ENCODE peak calls at places on chromosomes 6 and 20, in five cellular contexts. One of them, this sample, is unnamed.

GRCh38 chr6:129236110-129236509 is 353.2 kb downstream of the LAMA2 start:
- DNase-seq in fibroblast of pulmonary artery: no peak
- DNase-seq in pancreas: no peak
- DNase-seq in stimulated activated CD4-positive, alpha-beta T cell treated with anti-CD3 and anti-CD28 coated beads, Interleukin-1b, Interleukin-23, amount 100 ng/mL, for 24 hours: no peak
- DNase-seq in left cardiac atrium: no peak
- DNase-seq in this sample: no peak

GRCh38 chr6:31822038-31822821 is 5.3 kb upstream of the HSPA1B start:
- DNase-seq in fibroblast of pulmonary artery: peak
- DNase-seq in pancreas: peak
- DNase-seq in stimulated activated CD4-positive, alpha-beta T cell treated with anti-CD3 and anti-CD28 coated beads, Interleukin-1b, Interleukin-23, amount 100 ng/mL, for 24 hours: peak
- DNase-seq in left cardiac atrium: peak
- DNase-seq in this sample: peak

GRCh38 chr6:30685977-30686907 is at the start of gene PPP1R18:
- DNase-seq in fibroblast of pulmonary artery: no peak
- DNase-seq in pancreas: peak
- DNase-seq in stimulated activated CD4-positive, alpha-beta T cell treated with anti-CD3 and anti-CD28 coated beads, Interleukin-1b, Interleukin-23, amount 100 ng/mL, for 24 hours: peak
- DNase-seq in left cardiac atrium: peak
- DNase-seq in this sample: peak

GRCh38 chr20:35773154-35773751 is 1.4 kb downstream of the PHF20 start:
- DNase-seq in fibroblast of pulmonary artery: peak
- DNase-seq in pancreas: peak
- DNase-seq in stimulated activated CD4-positive, alpha-beta T cell treated with anti-CD3 and anti-CD28 coated beads, Interleukin-1b, Interleukin-23, amount 100 ng/mL, for 24 hours: no peak
- DNase-seq in left cardiac atrium: no peak
- DNase-seq in this sample: peak

GRCh38 chr20:38197217-38198008 is 32.3 kb upstream of the TGM2 start:
- DNase-seq in fibroblast of pulmonary artery: peak
- DNase-seq in pancreas: no peak
- DNase-seq in stimulated activated CD4-positive, alpha-beta T cell treated with anti-CD3 and anti-CD28 coated beads, Interleukin-1b, Interleukin-23, amount 100 ng/mL, for 24 hours: no peak
- DNase-seq in left cardiac atrium: no peak
- DNase-seq in this sample: peak

GRCh38 chr20:32140603-32141002 is 31.1 kb downstream of the TM9SF4 start:
- DNase-seq in fibroblast of pulmonary artery: no peak
- DNase-seq in pancreas: no peak
- DNase-seq in stimulated activated CD4-positive, alpha-beta T cell treated with anti-CD3 and anti-CD28 coated beads, Interleukin-1b, Interleukin-23, amount 100 ng/mL, for 24 hours: no peak
- DNase-seq in left cardiac atrium: no peak
- DNase-seq in this sample: no peak

GRCh38 chr6:699319-699718 is 6.4 kb upstream of the EXOC2 start:
- DNase-seq in fibroblast of pulmonary artery: peak
- DNase-seq in pancreas: no peak
- DNase-seq in stimulated activated CD4-positive, alpha-beta T cell treated with anti-CD3 and anti-CD28 coated beads, Interleukin-1b, Interleukin-23, amount 100 ng/mL, for 24 hours: no peak
- DNase-seq in left cardiac atrium: no peak
- DNase-seq in this sample: no peak

GRCh38 chr6:19806971-19807396 is 30.2 kb upstream of the ID4 start:
- DNase-seq in fibroblast of pulmonary artery: no peak
- DNase-seq in pancreas: no peak
- DNase-seq in stimulated activated CD4-positive, alpha-beta T cell treated with anti-CD3 and anti-CD28 coated beads, Interleukin-1b, Interleukin-23, amount 100 ng/mL, for 24 hours: no peak
- DNase-seq in left cardiac atrium: no peak
- DNase-seq in this sample: no peak

GRCh38 chr20:53623454-53624206 is 30.0 kb upstream of the ZNF217 start:
- DNase-seq in fibroblast of pulmonary artery: peak
- DNase-seq in pancreas: peak
- DNase-seq in stimulated activated CD4-positive, alpha-beta T cell treated with anti-CD3 and anti-CD28 coated beads, Interleukin-1b, Interleukin-23, amount 100 ng/mL, for 24 hours: no peak
- DNase-seq in left cardiac atrium: peak
- DNase-seq in this sample: peak

GRCh38 chr6:159084493-159085091 is 39.8 kb upstream of the TAGAP start:
- DNase-seq in fibroblast of pulmonary artery: peak
- DNase-seq in pancreas: no peak
- DNase-seq in stimulated activated CD4-positive, alpha-beta T cell treated with anti-CD3 and anti-CD28 coated beads, Interleukin-1b, Interleukin-23, amount 100 ng/mL, for 24 hours: no peak
- DNase-seq in left cardiac atrium: no peak
- DNase-seq in this sample: peak

GRCh38 chr20:54456972-54457371 is 18.4 kb upstream of the DOK5 start:
- DNase-seq in fibroblast of pulmonary artery: no peak
- DNase-seq in pancreas: no peak
- DNase-seq in stimulated activated CD4-positive, alpha-beta T cell treated with anti-CD3 and anti-CD28 coated beads, Interleukin-1b, Interleukin-23, amount 100 ng/mL, for 24 hours: no peak
- DNase-seq in left cardiac atrium: no peak
- DNase-seq in this sample: no peak

GRCh38 chr6:101085327-101085726 is 204.2 kb upstream of the ASCC3 start:
- DNase-seq in fibroblast of pulmonary artery: peak
- DNase-seq in pancreas: no peak
- DNase-seq in stimulated activated CD4-positive, alpha-beta T cell treated with anti-CD3 and anti-CD28 coated beads, Interleukin-1b, Interleukin-23, amount 100 ng/mL, for 24 hours: no peak
- DNase-seq in left cardiac atrium: no peak
- DNase-seq in this sample: peak

This sample was measured in NCI-H226.